ENCODE peak calls at places on chromosomes 16 and 17, in nine cellular contexts. N is RWPE1; A is activated CD8-positive, alpha-beta T cell treated with anti-CD3 and anti-CD28 coated beads for 36 hours; I is activated B cell treated with CpG ODN at 0.5 μM for 24 hours; E is ascending aorta; O is foreskin fibroblast; J is A549; K is upper lobe of right lung; W is GM20000. V is an unnamed sample.

GRCh38 chr17:63523256-63523869 is at the start of gene KCNH6:
- DNase-seq in W (no peak), I (no peak), A (no peak), O (no peak), N (no peak), K (no peak), J (no peak), E (no peak), V (no peak)

GRCh38 chr17:76550712-76551615 is 11.1 kb downstream of the PRCD start:
- DNase-seq in W (no peak), N (no peak), J (peak), K (no peak), A (no peak), E (no peak), I (no peak), O (no peak), V (no peak)

GRCh38 chr17:69540356-69540755 is 125.9 kb downstream of the MAP2K6 start:
- DNase-seq in K (no peak), E (no peak), I (no peak), J (no peak), O (peak), A (no peak), N (no peak), W (no peak), V (no peak)

GRCh38 chr17:40556884-40557414 is 8.3 kb downstream of the CCR7 start:
- DNase-seq in W (no peak), E (peak), J (no peak), I (peak), N (no peak), A (peak), K (peak), O (no peak), V (no peak)

GRCh38 chr17:50326831-50327364 is 19.0 kb upstream of the XYLT2 start:
- DNase-seq in K (no peak), W (peak), I (no peak), N (no peak), A (no peak), E (no peak), J (no peak), O (no peak), V (no peak)

GRCh38 chr17:68732301-68732749 is 131.2 kb upstream of the FAM20A start:
- DNase-seq in I (no peak), O (no peak), A (no peak), J (no peak), W (no peak), E (no peak), N (no peak), K (no peak), V (no peak)

GRCh38 chr16:85637808-85638186 is 24.7 kb downstream of the GSE1 start:
- DNase-seq in A (no peak), I (no peak), K (peak), J (no peak), O (no peak), E (no peak), N (no peak), W (no peak), V (no peak)

GRCh38 chr17:76019830-76020467 is 7.2 kb downstream of the EVPL start:
- DNase-seq in O (no peak), I (no peak), A (no peak), J (no peak), W (no peak), K (no peak), N (no peak), E (no peak), V (no peak)

GRCh38 chr17:692116-692515 is 22.5 kb downstream of the VPS53 start:
- DNase-seq in J (peak), E (no peak), A (no peak), K (no peak), W (no peak), N (peak), O (peak), I (no peak), V (no peak)

GRCh38 chr17:35372846-35373531 is 432 bp downstream of the SLFN11 start:
- DNase-seq in O (no peak), A (peak), W (peak), J (no peak), E (no peak), K (peak), N (peak), I (peak), V (no peak)

GRCh38 chr16:3690991-3691720 is 26.2 kb downstream of the TRAP1 start:
- DNase-seq in W (no peak), E (no peak), K (no peak), A (peak), J (peak), I (no peak), N (no peak), O (peak), V (no peak)

GRCh38 chr17:57104461-57105175 is 19.6 kb downstream of the AKAP1 start:
- DNase-seq in I (no peak), K (no peak), J (no peak), W (no peak), N (no peak), E (no peak), O (peak), A (no peak), V (no peak)

GRCh38 chr17:42809250-42809649 is 10.6 kb downstream of the CNTD1 start:
- DNase-seq in I (no peak), A (no peak), E (no peak), N (peak), O (peak), W (no peak), J (peak), K (no peak), V (no peak)

GRCh38 chr16:660459-661183 is 7.3 kb upstream of the RHOT2 start:
- DNase-seq in W (peak), O (peak), N (peak), K (peak), A (peak), E (peak), J (peak), I (peak), V (peak)

GRCh38 chr16:658679-659571 is 9.0 kb upstream of the RHOT2 start:
- DNase-seq in E (no peak), O (no peak), J (no peak), K (no peak), A (no peak), N (no peak), W (no peak), I (no peak), V (no peak)

GRCh38 chr16:659618-660017 is 8.3 kb upstream of the RHOT2 start:
- DNase-seq in E (no peak), K (no peak), J (no peak), A (no peak), W (no peak), I (no peak), O (no peak), N (no peak), V (no peak)

GRCh38 chr16:660132-660458 is 7.8 kb upstream of the RHOT2 start:
- DNase-seq in W (no peak), O (no peak), N (no peak), E (no peak), K (no peak), J (no peak), A (no peak), I (no peak), V (no peak)

DNA sequence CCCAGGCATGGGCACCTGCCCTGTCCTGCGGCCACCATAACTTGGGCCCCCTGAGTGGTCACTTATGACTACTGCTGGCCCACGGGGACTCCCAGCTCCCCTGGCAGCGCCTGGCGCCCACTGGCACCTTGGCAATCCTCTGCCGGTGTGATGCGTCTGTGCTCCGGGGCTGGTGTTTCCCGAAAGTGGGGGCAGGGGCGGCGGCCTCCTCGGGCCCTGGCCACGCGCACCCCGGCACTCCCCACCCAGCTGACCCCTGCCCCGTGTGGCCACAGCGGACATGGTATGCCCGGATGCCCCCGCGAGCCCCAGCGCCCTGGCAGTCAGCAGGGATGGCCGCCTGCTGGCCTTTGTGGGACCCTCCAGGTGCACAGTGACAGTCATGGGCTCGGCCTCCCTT is 8.3 kb downstream of the WDR90 start:
- DNase-seq in O (no peak), J (no peak), N (no peak), I (no peak), K (no peak), A (no peak), E (no peak), W (no peak), V (no peak)
- TF ChIP-seq CTCF in O (no peak), J (no peak), N (no peak), I (no peak), K (no peak), A (no peak), E (no peak), W (no peak), V (no peak)

GRCh38 chr17:19948100-19948943 is 29.3 kb downstream of the AKAP10 start:
- DNase-seq in O (no peak), A (no peak), N (no peak), K (no peak), W (no peak), E (no peak), J (peak), I (no peak), V (no peak)
- TF ChIP-seq CTCF in O (no peak), A (no peak), N (no peak), K (no peak), W (no peak), E (no peak), J (no peak), I (no peak), V (no peak)

DNA sequence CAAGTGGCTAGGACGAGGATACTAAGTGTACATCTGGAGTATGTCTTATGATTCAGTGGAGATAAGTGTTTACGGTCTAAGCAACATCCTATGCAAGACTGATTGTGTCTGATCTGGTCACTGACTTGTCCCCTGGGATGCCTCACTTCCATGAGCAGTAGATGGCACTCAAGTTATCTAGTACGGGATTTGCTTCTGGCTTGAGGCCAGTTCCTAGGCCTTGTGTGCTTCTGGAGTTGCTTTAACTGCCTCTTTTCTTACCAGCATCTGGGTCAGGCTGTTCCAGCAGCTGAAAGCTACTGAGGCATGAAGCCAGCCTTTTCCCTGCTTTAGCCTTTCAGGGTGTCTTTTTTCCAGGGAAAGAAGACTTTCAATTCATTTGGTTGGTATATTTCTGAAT is 23.0 kb downstream of the SUPT6H start:
- DNase-seq in W (no peak), I (no peak), J (peak), E (no peak), N (no peak), A (no peak), K (no peak), O (peak), V (no peak)
- TF ChIP-seq CTCF in W (no peak), I (no peak), J (peak), E (no peak), N (no peak), A (no peak), K (no peak), O (no peak), V (no peak)

GRCh38 chr17:45262516-45263476 is 902 bp upstream of the SPATA32 start:
- DNase-seq in O (peak), W (no peak), E (no peak), K (no peak), I (no peak), J (peak), A (no peak), N (no peak), V (no peak)
- TF ChIP-seq CTCF in O (peak), W (no peak), E (no peak), K (no peak), I (no peak), J (no peak), A (no peak), N (no peak), V (no peak)

GRCh38 chr17:48486557-48486956 is 44.3 kb downstream of the HOXB1 start:
- DNase-seq in W (no peak), J (peak), O (peak), N (peak), K (no peak), I (no peak), A (no peak), E (no peak), V (no peak)
- TF ChIP-seq CTCF in W (no peak), J (no peak), O (peak), N (no peak), K (no peak), I (no peak), A (no peak), E (no peak), V (no peak)

GRCh38 chr16:1152651-1153259 is at the start of gene CACNA1H:
- DNase-seq in O (no peak), J (no peak), K (no peak), E (no peak), W (peak), I (peak), N (peak), A (peak), V (no peak)
- TF ChIP-seq CTCF in O (no peak), J (peak), K (peak), E (no peak), W (no peak), I (no peak), N (peak), A (peak), V (no peak)

DNA sequence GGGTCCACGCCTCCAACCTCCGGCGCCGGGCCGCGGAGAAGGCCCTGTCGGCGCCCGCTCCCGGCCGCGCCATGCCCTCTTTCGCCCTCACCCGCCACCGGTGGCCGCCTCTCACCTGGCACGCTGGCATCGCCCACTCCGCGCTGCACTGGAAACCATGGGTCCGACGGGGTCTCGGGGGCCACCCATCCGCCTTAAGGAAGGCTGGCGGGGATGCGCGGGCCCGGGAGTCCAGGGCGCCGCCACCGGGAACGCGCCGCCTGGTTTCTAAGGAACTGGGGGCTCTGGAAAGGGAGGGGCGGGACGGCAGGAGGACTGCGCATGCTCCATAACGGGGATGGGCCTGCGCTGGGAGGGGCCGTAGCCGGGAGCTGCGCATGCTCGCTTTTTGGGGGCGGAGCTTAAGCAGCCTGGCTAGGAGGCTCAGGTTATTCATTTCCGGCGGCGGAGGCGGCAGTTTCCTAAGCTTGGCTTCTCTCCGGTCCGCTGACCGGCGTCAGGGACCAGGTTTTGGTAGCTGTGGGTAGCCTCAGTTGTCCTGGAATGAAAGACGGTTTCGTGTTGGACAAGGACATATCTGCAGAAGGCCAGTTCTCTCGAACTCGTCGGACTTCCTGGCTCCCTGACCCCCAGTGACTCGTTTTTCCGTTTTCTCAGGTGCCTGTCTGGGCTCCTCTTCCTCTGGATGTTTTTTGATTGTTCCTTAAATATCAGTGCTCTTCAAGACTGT is at the start of gene GFOD2:
- DNase-seq in A (peak), W (peak), K (peak), J (peak), O (peak), N (peak), E (peak), I (peak), V (peak)
- TF ChIP-seq CTCF in A (no peak), W (no peak), K (no peak), J (no peak), O (no peak), N (no peak), E (no peak), I (no peak), V (no peak)

V was measured in omental fat pad.